ENCODE peak calls at places on chromosomes 3 and 15, in four cellular contexts. E is A549, S is kidney epithelial cell, V is aorta. T is an unnamed sample.

GRCh38 chr3:55143928-55144671 is 216.2 kb upstream of the LRTM1 start:
- DNase-seq in E (no peak), S (no peak), V (no peak), T (no peak)

GRCh38 chr3:98780343-98780742 is 17.2 kb downstream of the ST3GAL6 start:
- DNase-seq in E (no peak), S (no peak), V (no peak), T (no peak)

GRCh38 chr15:91660174-91660649 is 193.3 kb upstream of the SLCO3A1 start:
- DNase-seq in E (no peak), S (no peak), V (no peak), T (no peak)

GRCh38 chr3:138072816-138073215 is 42.6 kb downstream of the DZIP1L start:
- DNase-seq in E (no peak), S (no peak), V (no peak), T (no peak)

GRCh38 chr15:50315814-50316630 is 39.0 kb downstream of the GABPB1 start:
- DNase-seq in E (peak; percentile 25), S (no peak), V (no peak), T (no peak)

GRCh38 chr3:158768881-158769518 is 32.9 kb upstream of the MFSD1 start:
- DNase-seq in E (no peak), S (peak; percentile 86), V (no peak), T (no peak)

GRCh38 chr3:127775398-127776109 is 46.8 kb downstream of the MGLL start:
- DNase-seq in E (no peak), S (peak; percentile 63), V (peak; percentile 71), T (peak; percentile 67)

GRCh38 chr15:35827156-35827555 is 281.2 kb upstream of the DPH6 start:
- DNase-seq in E (no peak), S (no peak), V (no peak), T (no peak)

GRCh38 chr15:60679256-60679655 is 200.3 kb upstream of the ICE2 start:
- DNase-seq in E (no peak), S (no peak), V (no peak), T (no peak)

GRCh38 chr15:70507772-70508351 is 255.5 kb downstream of the UACA start:
- DNase-seq in E (peak; percentile 99), S (peak; percentile 68), V (peak; percentile 69), T (no peak)

GRCh38 chr3:49427581-49427980 is 1.5 kb downstream of the NICN1 start:
- DNase-seq in E (no peak), S (no peak), V (no peak), T (no peak)

GRCh38 chr15:69991493-69991892 is 106.2 kb downstream of the TLE3 start:
- DNase-seq in E (no peak), S (no peak), V (no peak), T (no peak)

GRCh38 chr3:47001731-47002489 is 22.4 kb downstream of the NBEAL2 start:
- DNase-seq in E (no peak), S (no peak), V (peak; percentile 42), T (no peak)

GRCh38 chr3:129343643-129344360 is 65.1 kb downstream of the HMCES start:
- DNase-seq in E (peak; percentile 44), S (no peak), V (peak; percentile 61), T (no peak)

GRCh38 chr15:29072444-29072843 is 186.7 kb downstream of the APBA2 start:
- DNase-seq in E (no peak), S (no peak), V (no peak), T (no peak)

GRCh38 chr3:108090066-108090700 is 648 bp downstream of the CD47 start:
- DNase-seq in E (no peak), S (no peak), V (peak; percentile 66), T (peak; percentile 74)

GRCh38 chr15:62853114-62853832 is 189.3 kb upstream of the TPM1 start:
- DNase-seq in E (no peak), S (no peak), V (no peak), T (no peak)

GRCh38 chr3:150015906-150016305 is 45.2 kb upstream of the PFN2 start:
- DNase-seq in E (no peak), S (peak; percentile 14), V (no peak), T (no peak)

GRCh38 chr3:53161820-53162671 is 1.0 kb downstream of the PRKCD start:
- DNase-seq in E (peak; percentile 33), S (no peak), V (no peak), T (peak; percentile 54)

GRCh38 chr15:99603828-99604227 is 38.0 kb downstream of the MEF2A start:
- DNase-seq in E (no peak), S (no peak), V (no peak), T (no peak)

GRCh38 chr15:94174399-94174802 is 57.0 kb upstream of the MCTP2 start:
- DNase-seq in E (no peak), S (peak; percentile 23), V (no peak), T (peak; percentile 20)

GRCh38 chr3:57755368-57756021 is 614 bp upstream of the SLMAP start:
- DNase-seq in E (peak; percentile 44), S (peak; percentile 74), V (no peak), T (peak; percentile 31)

GRCh38 chr3:13109516-13109915 is 36.3 kb upstream of the IQSEC1 start:
- DNase-seq in E (no peak), S (no peak), V (no peak), T (no peak)

GRCh38 chr3:183845608-183846288 is 20.4 kb upstream of the MAP6D1 start:
- DNase-seq in E (no peak), S (no peak), V (no peak), T (no peak)

GRCh38 chr3:30342319-30343060 is 263.9 kb upstream of the TGFBR2 start:
- DNase-seq in E (peak; percentile 49), S (peak; percentile 89), V (no peak), T (no peak)

GRCh38 chr3:44420676-44421075 is 56.8 kb downstream of the ZNF445 start:
- DNase-seq in E (no peak), S (no peak), V (no peak), T (no peak)

GRCh38 chr3:196339493-196340254 is 1.5 kb upstream of the TM4SF19 start:
- DNase-seq in E (no peak), S (no peak), V (no peak), T (no peak)

GRCh38 chr3:42855547-42856380 is 19.9 kb downstream of the CYP8B1 start:
- DNase-seq in E (no peak), S (no peak), V (no peak), T (no peak)

GRCh38 chr3:142963266-142964149 is at the start of gene PAQR9:
- DNase-seq in E (peak; percentile 58), S (no peak), V (no peak), T (no peak)

GRCh38 chr3:190318666-190319065 is 3.6 kb downstream of the CLDN1 start:
- DNase-seq in E (no peak), S (no peak), V (no peak), T (no peak)

GRCh38 chr3:126111126-126111551 is 27.2 kb upstream of the SLC41A3 start:
- DNase-seq in E (no peak), S (no peak), V (no peak), T (no peak)

GRCh38 chr3:122063908-122064307 is 8.7 kb downstream of the CD86 start:
- DNase-seq in E (no peak), S (no peak), V (no peak), T (no peak)

GRCh38 chr3:182258538-182259177 is 534.6 kb upstream of the ATP11B start:
- DNase-seq in E (peak; percentile 6), S (peak; percentile 28), V (no peak), T (no peak)

GRCh38 chr15:63672369-63672768 is 75.2 kb downstream of the FBXL22 start:
- DNase-seq in E (no peak), S (no peak), V (no peak), T (no peak)

GRCh38 chr15:78681306-78682012 is 40.4 kb upstream of the CHRNB4 start:
- DNase-seq in E (no peak), S (no peak), V (no peak), T (no peak)

GRCh38 chr3:116263842-116264545 is 181.3 kb downstream of the LSAMP start:
- DNase-seq in E (no peak), S (no peak), V (no peak), T (no peak)

GRCh38 chr15:84656972-84657371 is 1.0 kb downstream of the NMB start:
- DNase-seq in E (no peak), S (no peak), V (no peak), T (no peak)

GRCh38 chr15:84658080-84658787 is at the start of gene NMB:
- DNase-seq in E (peak; percentile 99), S (no peak), V (peak; percentile 84), T (peak; percentile 89)

GRCh38 chr15:84657748-84658079 is 285 bp downstream of the NMB start:
- DNase-seq in E (no peak), S (no peak), V (no peak), T (no peak)

GRCh38 chr15:84659904-84660781 is 2.1 kb upstream of the NMB start:
- DNase-seq in E (no peak), S (no peak), V (no peak), T (no peak)

DNA sequence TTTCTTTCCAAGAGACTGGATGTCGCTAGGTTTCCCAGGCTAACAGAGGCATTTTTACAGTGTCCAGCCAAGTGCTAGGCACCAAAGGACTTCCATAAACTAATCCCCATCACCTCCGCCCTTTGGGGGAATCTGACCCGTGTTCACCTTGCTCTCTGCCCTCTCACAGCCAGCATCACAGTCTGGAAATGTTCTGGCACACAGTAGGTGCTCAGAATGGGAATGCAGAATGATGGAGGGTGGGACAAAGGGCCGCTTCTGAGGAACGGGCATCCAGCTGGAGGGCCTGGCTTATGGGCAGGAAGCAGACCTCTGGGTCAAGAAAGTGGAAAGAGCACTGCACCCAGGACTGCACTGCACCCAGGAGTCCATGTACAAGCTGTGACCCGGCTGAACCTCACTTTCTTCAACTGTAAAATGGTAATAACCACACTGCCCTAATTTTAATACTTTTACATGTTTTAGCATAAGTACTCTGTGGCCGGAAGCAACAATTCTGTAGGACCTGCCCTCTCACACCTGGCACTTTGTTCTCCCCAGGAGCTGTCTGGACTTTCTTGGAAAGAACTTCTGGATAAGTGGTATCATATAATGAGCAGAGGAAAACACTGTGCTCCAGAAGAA is 901 bp upstream of the NMB start:
- DNase-seq in E (no peak), S (no peak), V (no peak), T (no peak)
- H3K4me3 ChIP-seq in E (peak overlapping the region; percentile 47), S (no peak overlapping the region), V (no peak overlapping the region), T (peak overlapping the region; percentile 62)

GRCh38 chr3:112092439-112093179 is 6.4 kb downstream of the C3orf52 start:
- DNase-seq in E (no peak), S (no peak), V (no peak), T (no peak)
- H3K4me3 ChIP-seq in E (no peak overlapping the region), S (no peak overlapping the region), V (no peak overlapping the region), T (no peak overlapping the region)

GRCh38 chr15:32028921-32029320 is 1.4 kb upstream of the CHRNA7 start:
- DNase-seq in E (no peak), S (no peak), V (no peak), T (no peak)
- H3K4me3 ChIP-seq in E (peak overlapping the region; percentile 85), S (no peak overlapping the region), V (no peak overlapping the region), T (no peak overlapping the region)

GRCh38 chr3:187264051-187264450 is 27.5 kb downstream of the MASP1 start:
- DNase-seq in E (peak; percentile 14), S (peak; percentile 76), V (no peak), T (no peak)

GRCh38 chr3:187267306-187267705 is 24.2 kb downstream of the MASP1 start:
- DNase-seq in E (no peak), S (no peak), V (no peak), T (no peak)

GRCh38 chr3:187266691-187267090 is 24.8 kb downstream of the MASP1 start:
- DNase-seq in E (no peak), S (no peak), V (no peak), T (no peak)

GRCh38 chr3:187264946-187265345 is 26.6 kb downstream of the MASP1 start:
- DNase-seq in E (no peak), S (no peak), V (no peak), T (no peak)

GRCh38 chr3:187265461-187265955 is 26.0 kb downstream of the MASP1 start:
- DNase-seq in E (no peak), S (no peak), V (no peak), T (no peak)
- H3K4me3 ChIP-seq in E (no peak overlapping the region), S (no peak overlapping the region), V (no peak overlapping the region), T (no peak overlapping the region)